ENCODE peak calls at places on chromosomes 5 and 9, in four cellular contexts. G, U, T and B are unnamed samples.

GRCh38 chr9:19027825-19028224 is 5.2 kb downstream of the SAXO1 start:
- DNase-seq in T (no peak), G (no peak), U (no peak), B (no peak)

GRCh38 chr5:83145882-83146331 is 68.6 kb downstream of the XRCC4 start:
- DNase-seq in T (no peak), U (no peak), G (no peak), B (no peak)

GRCh38 chr5:141493500-141494422 is 4.9 kb downstream of the PCDHGC5 start:
- DNase-seq in G (no peak), T (no peak), U (peak; percentile 72), B (no peak)

GRCh38 chr5:149317281-149318048 is 27.8 kb upstream of the GRPEL2 start:
- DNase-seq in U (peak; percentile 58), G (no peak), T (no peak), B (no peak)

GRCh38 chr9:91285729-91286353 is 75.9 kb downstream of the AUH start:
- DNase-seq in U (no peak), T (no peak), G (no peak), B (no peak)

GRCh38 chr5:163347671-163348070 is 89.7 kb upstream of the CCNG1 start:
- DNase-seq in G (peak; percentile 63), U (peak; percentile 72), T (peak; percentile 29), B (no peak)

GRCh38 chr9:126763130-126763764 is 41.6 kb upstream of the ZBTB43 start:
- DNase-seq in G (no peak), U (no peak), T (no peak), B (no peak)

GRCh38 chr9:133009906-133010582 is 20.8 kb upstream of the GTF3C5 start:
- DNase-seq in U (no peak), G (no peak), T (no peak), B (no peak)

DNA sequence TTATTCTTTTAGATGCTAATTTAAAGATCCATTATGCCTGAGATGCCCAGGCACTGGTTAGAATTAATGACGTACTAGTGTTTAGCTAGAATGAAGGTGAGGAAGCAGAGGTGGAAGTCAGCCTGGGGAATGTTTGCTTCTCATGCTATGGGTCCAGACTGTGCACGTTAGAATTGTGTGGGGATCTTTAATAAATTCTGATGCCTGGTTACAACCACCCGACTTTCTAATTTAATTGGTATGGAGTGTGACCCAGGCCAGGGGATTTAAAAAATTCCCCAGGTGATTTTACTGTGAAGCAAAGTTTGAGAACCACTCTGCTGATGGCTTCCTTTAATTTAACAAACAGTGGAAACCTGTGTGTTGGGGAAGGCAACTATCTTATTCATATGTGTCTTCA is 111.1 kb downstream of the DOCK2 start:
- DNase-seq in T (no peak), U (no peak), G (no peak), B (no peak)
- TF ChIP-seq CTCF in T (no peak), U (no peak), G (no peak), B (no peak)

GRCh38 chr5:173075970-173076369 is 19.8 kb downstream of the CREBRF start:
- DNase-seq in T (no peak), G (no peak), U (no peak), B (no peak)
- TF ChIP-seq CTCF in T (no peak), G (no peak), U (no peak), B (no peak)

GRCh38 chr5:132802044-132802684 is 10.9 kb upstream of the SOWAHA start:
- DNase-seq in U (no peak), G (no peak), T (no peak), B (no peak)
- TF ChIP-seq CTCF in U (no peak), G (no peak), T (peak; percentile 16), B (no peak)

DNA sequence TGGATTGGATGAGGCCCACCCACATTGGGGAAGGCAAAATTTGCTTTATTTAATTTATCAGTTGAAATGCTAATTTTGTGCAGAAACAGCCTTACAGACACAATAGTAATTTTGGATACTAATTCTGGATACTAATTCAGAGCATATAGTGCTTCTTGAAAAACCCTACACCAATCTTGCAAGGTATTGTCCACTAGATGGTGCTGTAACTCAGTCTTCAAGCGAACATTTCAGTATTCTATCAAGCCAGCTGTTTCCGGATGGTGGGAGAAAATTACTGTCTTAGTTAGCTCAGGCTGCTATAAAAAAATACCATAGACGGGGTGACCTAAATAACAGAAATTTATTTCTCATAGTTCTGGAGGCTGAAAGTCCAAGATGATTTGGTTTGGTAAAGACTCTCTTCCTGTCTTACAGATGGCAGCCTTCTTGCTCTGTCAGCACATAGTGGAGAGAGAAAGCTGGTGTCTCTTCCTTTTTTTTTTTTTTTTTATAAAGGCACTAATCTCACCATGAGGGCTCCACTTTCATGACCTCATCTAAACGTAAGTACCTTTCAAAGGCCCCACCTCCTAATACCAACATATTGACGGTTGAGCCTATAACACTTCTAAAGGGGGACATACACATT is 1306.5 kb upstream of the CDH9 start:
- DNase-seq in U (peak; percentile 55), G (peak; percentile 9), T (no peak), B (no peak)
- TF ChIP-seq CTCF in U (peak; percentile 45), G (peak; percentile 59), T (peak; percentile 39), B (no peak)

GRCh38 chr5:45800331-45800730 is 104.2 kb upstream of the HCN1 start:
- DNase-seq in G (no peak), U (no peak), T (no peak), B (no peak)

GRCh38 chr5:45799388-45799787 is 103.2 kb upstream of the HCN1 start:
- DNase-seq in U (no peak), G (no peak), T (no peak), B (no peak)

GRCh38 chr5:45793638-45794532 is 97.7 kb upstream of the HCN1 start:
- DNase-seq in G (no peak), T (no peak), U (no peak), B (no peak)

GRCh38 chr5:45796959-45797553 is 100.9 kb upstream of the HCN1 start:
- DNase-seq in T (no peak), U (no peak), G (no peak), B (no peak)

DNA sequence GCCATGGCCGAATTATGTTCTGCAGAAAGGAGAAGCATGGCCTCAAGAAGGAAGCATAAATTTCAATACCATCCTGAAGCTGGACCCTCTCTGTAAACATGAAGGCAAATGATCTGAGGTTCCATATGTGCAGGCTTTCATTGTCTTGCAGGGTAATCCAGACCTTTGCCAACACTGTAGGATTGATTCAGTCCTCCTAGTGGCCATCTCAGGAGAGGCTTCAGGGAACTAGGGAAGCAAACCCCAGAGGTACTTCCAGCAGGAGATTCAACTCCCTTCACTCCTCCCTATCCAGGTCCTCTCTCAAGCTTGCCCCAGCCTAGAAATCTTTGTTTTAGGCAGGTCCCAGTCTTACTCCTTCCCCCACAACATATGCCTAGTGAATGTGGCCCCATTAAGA is 99.3 kb upstream of the HCN1 start:
- DNase-seq in G (no peak), T (no peak), U (no peak), B (no peak)
- TF ChIP-seq CTCF in G (no peak), T (no peak), U (no peak), B (no peak)

GRCh38 chr9:124122813-124123462 is 111.4 kb downstream of the LHX2 start:
- DNase-seq in T (no peak), U (no peak), G (no peak), B (no peak)
- TF ChIP-seq CTCF in T (no peak), U (peak; percentile 47), G (no peak), B (no peak)

GRCh38 chr9:68683433-68683832 is 21.6 kb upstream of the PIP5K1B start:
- DNase-seq in T (no peak), G (no peak), U (no peak), B (no peak)

GRCh38 chr9:68690088-68690487 is 15.0 kb upstream of the PIP5K1B start:
- DNase-seq in G (no peak), T (peak; percentile 72), U (no peak), B (no peak)

GRCh38 chr9:68685213-68685612 is 19.8 kb upstream of the PIP5K1B start:
- DNase-seq in U (no peak), T (no peak), G (no peak), B (no peak)

DNA sequence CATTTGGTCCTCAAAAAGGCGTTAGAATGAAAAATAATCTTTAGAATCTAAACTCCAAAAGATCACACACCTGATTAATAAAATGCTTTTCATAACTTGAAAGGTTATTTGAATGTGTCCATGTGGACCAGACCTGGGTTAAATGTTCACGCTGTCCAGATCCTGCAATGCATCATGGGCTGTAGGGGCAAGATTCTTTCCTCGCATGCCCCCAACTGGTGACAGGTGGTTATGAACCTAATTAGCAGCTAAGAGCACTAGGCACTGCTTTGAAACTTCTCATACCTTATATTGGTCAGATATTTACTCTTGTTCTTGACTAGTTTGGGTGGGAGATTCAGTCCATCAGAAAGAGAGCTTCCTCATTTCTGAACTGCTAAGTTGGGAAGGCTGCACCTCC is 19.3 kb upstream of the PIP5K1B start:
- DNase-seq in T (no peak), U (no peak), G (no peak), B (no peak)
- TF ChIP-seq CTCF in T (peak; percentile 22), U (no peak), G (peak; percentile 31), B (no peak)

GRCh38 chr9:72586388-72587160 is 65.2 kb downstream of the TMC1 start:
- DNase-seq in U (peak; percentile 67), G (no peak), T (no peak), B (no peak)
- TF ChIP-seq CTCF in U (peak; percentile 18), G (no peak), T (no peak), B (no peak)

GRCh38 chr5:5340206-5340729 is 82.2 kb upstream of the ICE1 start:
- DNase-seq in G (peak; percentile 71), T (peak; percentile 50), U (peak; percentile 96), B (peak; percentile 66)
- TF ChIP-seq CTCF in G (peak; percentile 50), T (peak; percentile 39), U (peak; percentile 71), B (no peak)

DNA sequence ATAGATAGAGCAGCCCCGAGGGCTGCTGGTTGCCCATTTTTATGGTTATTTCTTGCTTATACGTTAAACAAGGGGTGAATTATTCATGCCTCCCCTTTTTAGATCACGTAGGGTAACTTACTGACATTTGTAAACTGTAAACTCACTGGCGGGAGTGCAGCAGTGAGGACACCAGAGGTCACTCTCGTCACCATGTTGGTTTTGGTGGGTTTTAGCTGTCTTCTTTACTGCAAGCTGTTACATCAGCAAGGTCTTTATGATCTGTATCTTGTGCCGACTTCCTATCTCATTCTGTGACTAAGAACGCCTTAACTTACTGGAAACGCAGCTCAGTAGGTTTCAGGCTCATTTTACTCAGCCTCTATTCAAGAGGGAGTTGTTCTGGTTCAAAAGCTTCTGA is 155.0 kb upstream of the PRDM9 start:
- DNase-seq in U (no peak), T (no peak), G (peak; percentile 11), B (no peak)
- TF ChIP-seq CTCF in U (no peak), T (peak; percentile 47), G (no peak), B (no peak)